ENCODE peak calls at places on chromosome 14, in seven cellular contexts. D, U, Q, H, B, A and N are unnamed samples. For H4K20me1, the result is how much of the 10 kb centered on the place peaks cover.

GRCh38 chr14:94267352-94267751 is 25.7 kb downstream of the SERPINA10 start:
- DNase-seq in D (no peak), U (no peak), Q (no peak), H (no peak), B (no peak), A (no peak), N (no peak)

GRCh38 chr14:95511687-95512086 is 4.8 kb downstream of the SYNE3 start:
- DNase-seq in D (no peak), U (no peak), Q (no peak), H (no peak), B (no peak), A (no peak), N (no peak)

GRCh38 chr14:99521176-99522024 is 40.2 kb downstream of the CCNK start:
- DNase-seq in D (no peak), U (no peak), Q (no peak), H (no peak), B (no peak), A (no peak), N (no peak)

GRCh38 chr14:100645200-100645985 is 58.2 kb upstream of the BEGAIN start:
- DNase-seq in D (peak), U (peak), Q (peak), H (peak), B (peak), A (peak), N (peak)

GRCh38 chr14:55580401-55581010 is 499 bp downstream of the KTN1 start:
- DNase-seq in D (no peak), U (peak), Q (peak), H (peak), B (no peak), A (peak), N (peak)

GRCh38 chr14:88829685-88830302 is 5.3 kb downstream of the TTC8 start:
- DNase-seq in D (no peak), U (no peak), Q (no peak), H (no peak), B (no peak), A (no peak), N (no peak)

GRCh38 chr14:55721353-55721752 is 141.3 kb downstream of the KTN1 start:
- DNase-seq in D (peak), U (peak), Q (no peak), H (no peak), B (no peak), A (peak), N (no peak)

GRCh38 chr14:21543426-21544350 is 17.5 kb upstream of the SALL2 start:
- DNase-seq in D (no peak), U (no peak), Q (peak), H (peak), B (no peak), A (no peak), N (no peak)

GRCh38 chr14:40188006-40188405 is 755.8 kb upstream of the FBXO33 start:
- DNase-seq in D (no peak), U (peak), Q (no peak), H (no peak), B (no peak), A (no peak), N (no peak)

GRCh38 chr14:100890451-100890850 is 13.1 kb downstream of the RTL1 start:
- DNase-seq in D (no peak), U (no peak), Q (no peak), H (no peak), B (no peak), A (no peak), N (no peak)

GRCh38 chr14:102748806-102749205 is 28.4 kb upstream of the TRAF3 start:
- DNase-seq in D (no peak), U (no peak), Q (no peak), H (no peak), B (no peak), A (no peak), N (no peak)

GRCh38 chr14:54310151-54310851 is 86.5 kb upstream of the CDKN3 start:
- DNase-seq in D (no peak), U (peak), Q (no peak), H (peak), B (no peak), A (peak), N (no peak)

GRCh38 chr14:65958664-65959562 is 527.3 kb upstream of the CCDC196 start:
- DNase-seq in D (peak), U (peak), Q (peak), H (peak), B (peak), A (no peak), N (peak)

GRCh38 chr14:103463149-103463548 is 59.5 kb downstream of the CKB start:
- DNase-seq in D (no peak), U (no peak), Q (no peak), H (no peak), B (no peak), A (no peak), N (no peak)

GRCh38 chr14:55031190-55031589 is 4.2 kb downstream of the SOCS4 start:
- DNase-seq in D (no peak), U (no peak), Q (no peak), H (no peak), B (no peak), A (no peak), N (no peak)

GRCh38 chr14:59507063-59507751 is 22.9 kb downstream of the JKAMP start:
- DNase-seq in D (peak), U (peak), Q (peak), H (peak), B (peak), A (peak), N (peak)

GRCh38 chr14:37122288-37122687 is 50.1 kb downstream of the SLC25A21 start:
- DNase-seq in D (peak), U (peak), Q (no peak), H (peak), B (peak), A (no peak), N (no peak)

GRCh38 chr14:36028218-36028617 is 148.3 kb downstream of the PTCSC3 start:
- DNase-seq in D (no peak), U (no peak), Q (no peak), H (peak), B (no peak), A (no peak), N (peak)

GRCh38 chr14:59018978-59019377 is 169.5 kb upstream of the DAAM1 start:
- DNase-seq in D (peak), U (no peak), Q (peak), H (peak), B (no peak), A (no peak), N (peak)

GRCh38 chr14:48096869-48097268 is 421.5 kb upstream of the MDGA2 start:
- DNase-seq in D (no peak), U (no peak), Q (no peak), H (no peak), B (no peak), A (no peak), N (no peak)

GRCh38 chr14:98965061-98965460 is 306.9 kb downstream of the BCL11B start:
- DNase-seq in D (no peak), U (no peak), Q (no peak), H (no peak), B (no peak), A (no peak), N (no peak)

GRCh38 chr14:59337151-59337611 is 128.0 kb downstream of the GPR135 start:
- DNase-seq in D (no peak), U (peak), Q (peak), H (peak), B (no peak), A (no peak), N (no peak)

GRCh38 chr14:26765768-26766550 is 168.1 kb upstream of the NOVA1 start:
- DNase-seq in D (peak), U (peak), Q (peak), H (no peak), B (no peak), A (no peak), N (peak)

GRCh38 chr14:61520546-61520945 is 174.8 kb upstream of the HIF1A start:
- DNase-seq in D (no peak), U (peak), Q (no peak), H (no peak), B (no peak), A (no peak), N (no peak)

GRCh38 chr14:21536395-21537087 is 10.4 kb upstream of the SALL2 start:
- DNase-seq in D (no peak), U (no peak), Q (peak), H (peak), B (no peak), A (no peak), N (no peak)

DNA sequence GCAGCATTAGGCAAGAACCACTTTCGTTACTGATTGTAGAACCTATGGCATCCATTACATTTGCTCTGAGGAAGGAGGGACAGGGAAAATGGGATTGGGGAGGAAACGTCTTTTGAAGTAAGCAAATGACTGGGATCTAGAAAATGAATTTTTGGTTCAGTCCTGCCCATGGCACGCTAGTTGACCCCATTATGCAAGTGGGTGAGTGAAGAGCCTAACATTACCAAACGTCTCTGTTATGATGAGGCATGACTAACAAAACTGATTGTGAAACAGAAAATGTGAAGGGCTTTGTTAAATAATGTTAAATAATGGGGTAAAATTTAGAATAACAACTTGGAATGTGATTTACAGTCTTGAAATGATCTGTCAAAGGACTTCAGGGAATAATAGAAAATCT is 38.9 kb downstream of the CPSF2 start:
- DNase-seq in D (peak), U (peak), Q (no peak), H (no peak), B (no peak), A (no peak), N (no peak)
- H3K4me3 ChIP-seq in D (no peak), U (peak), Q (no peak), H (no peak), B (no peak), A (no peak), N (no peak)

GRCh38 chr14:105226198-105226597 is 22.1 kb upstream of the BTBD6 start:
- DNase-seq in D (no peak), U (no peak), Q (no peak), H (no peak), B (no peak), A (no peak), N (no peak)
- H4K20me1 ChIP-seq in D (under half), U (under half), Q (under half), H (under half), B (under half), A (under half), N (under half)

DNA sequence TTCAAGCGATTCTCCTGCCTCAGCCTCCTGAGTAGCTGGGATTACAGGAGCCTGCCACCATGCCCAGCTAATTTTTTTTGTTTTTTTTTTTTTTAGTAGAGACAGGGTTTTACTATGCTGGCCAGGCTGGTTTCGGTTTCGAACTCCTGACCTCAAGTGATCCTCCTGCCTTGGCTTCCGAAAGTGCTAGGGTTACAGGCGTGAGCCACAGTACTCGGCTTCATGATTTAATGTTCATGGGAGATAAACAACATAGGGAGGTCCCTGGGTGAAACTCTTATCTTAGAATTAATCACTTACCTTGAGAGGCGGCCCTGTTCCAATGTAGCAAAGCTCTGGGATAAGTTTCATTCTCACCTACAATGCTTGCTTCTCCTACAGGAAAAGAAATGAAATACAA is 48.3 kb downstream of the SEL1L start:
- DNase-seq in D (no peak), U (no peak), Q (no peak), H (no peak), B (no peak), A (no peak), N (no peak)
- H3K27ac ChIP-seq in D (no peak), U (no peak), Q (no peak), H (no peak), B (no peak), A (no peak), N (no peak)

DNA sequence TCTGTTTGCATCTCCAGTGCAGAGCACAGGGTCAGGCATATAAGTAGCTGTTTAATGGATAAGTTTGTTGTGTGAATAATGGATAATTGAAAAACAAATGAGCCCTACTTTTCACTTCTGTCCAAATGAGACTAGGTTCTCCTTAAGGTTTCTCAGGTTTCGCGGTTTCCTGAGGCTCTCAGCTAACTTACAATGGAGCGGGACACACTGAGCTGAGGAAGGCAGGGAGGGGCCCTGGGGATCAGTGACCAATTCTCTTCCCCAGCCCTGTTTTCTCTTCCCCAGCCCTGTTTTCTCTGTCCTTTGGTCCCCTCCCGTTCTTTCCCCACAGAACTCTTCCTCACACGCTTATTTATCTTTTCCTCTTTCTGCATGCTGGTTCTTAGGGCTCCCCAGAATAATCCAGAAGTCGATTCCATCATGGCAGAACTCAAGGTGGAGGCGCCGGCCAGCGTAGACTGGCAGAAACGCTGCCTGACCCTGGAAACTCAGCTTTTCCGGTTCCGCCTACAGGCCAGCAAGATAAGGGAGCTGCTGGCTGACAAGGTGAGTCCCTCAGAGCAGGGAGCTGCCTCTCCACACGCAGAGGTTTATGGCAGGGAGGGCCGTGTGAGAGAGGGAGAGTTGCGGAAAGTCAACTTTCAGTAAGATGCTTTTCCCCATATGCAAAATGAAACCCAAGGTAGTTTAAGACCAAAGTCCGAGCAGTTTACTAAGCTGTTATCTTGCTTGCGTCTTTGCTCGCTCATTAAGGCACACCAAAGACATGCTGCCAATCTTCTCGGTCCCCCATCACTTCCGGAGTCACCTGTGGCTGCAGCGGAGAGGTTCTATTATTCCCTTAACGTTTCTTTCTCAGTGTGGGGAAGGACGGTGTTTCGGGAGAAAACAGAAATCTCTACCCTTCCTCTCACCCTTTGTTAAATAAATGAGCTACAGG is 8.6 kb downstream of the PLEKHH1 start:
- DNase-seq in D (no peak), U (no peak), Q (peak), H (peak), B (no peak), A (no peak), N (no peak)
- H3K4me3 ChIP-seq in D (peak), U (no peak), Q (no peak), H (peak), B (no peak), A (no peak), N (no peak)

DNA sequence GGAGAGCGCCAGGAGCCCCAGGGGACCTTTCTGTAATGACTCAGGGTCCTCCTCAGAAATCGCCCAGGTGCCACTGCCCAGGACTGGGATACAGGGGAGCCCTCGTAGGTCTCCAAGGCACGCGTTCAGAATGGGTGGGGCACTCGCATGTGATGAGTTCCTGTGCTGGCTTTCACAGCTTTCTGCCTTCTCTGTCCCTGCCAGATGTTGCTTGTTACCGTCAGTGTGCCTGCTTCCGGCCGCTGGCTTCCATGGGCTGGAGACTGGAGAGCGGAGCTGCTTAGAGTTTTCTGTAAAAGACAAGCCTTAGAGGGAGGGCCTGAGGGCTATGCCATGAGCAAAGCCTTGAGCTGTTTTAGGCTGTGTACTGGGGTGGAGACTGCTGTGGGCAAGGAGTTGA is 75.0 kb upstream of the SLC24A4 start:
- DNase-seq in D (no peak), U (no peak), Q (no peak), H (no peak), B (no peak), A (no peak), N (no peak)
- H4K20me1 ChIP-seq in D (under half), U (under half), Q (under half), H (under half), B (under half), A (under half), N (under half)

GRCh38 chr14:68761391-68761790 is 31.5 kb downstream of the ZFP36L1 start:
- DNase-seq in D (no peak), U (no peak), Q (no peak), H (no peak), B (no peak), A (no peak), N (no peak)

GRCh38 chr14:68760771-68761170 is 32.1 kb downstream of the ZFP36L1 start:
- DNase-seq in D (peak), U (no peak), Q (no peak), H (no peak), B (no peak), A (no peak), N (no peak)

GRCh38 chr14:68759912-68760311 is 33.0 kb downstream of the ZFP36L1 start:
- DNase-seq in D (no peak), U (no peak), Q (no peak), H (no peak), B (no peak), A (no peak), N (no peak)

GRCh38 chr14:68766299-68767247 is 26.3 kb downstream of the ZFP36L1 start:
- DNase-seq in D (no peak), U (no peak), Q (no peak), H (no peak), B (no peak), A (no peak), N (no peak)

DNA sequence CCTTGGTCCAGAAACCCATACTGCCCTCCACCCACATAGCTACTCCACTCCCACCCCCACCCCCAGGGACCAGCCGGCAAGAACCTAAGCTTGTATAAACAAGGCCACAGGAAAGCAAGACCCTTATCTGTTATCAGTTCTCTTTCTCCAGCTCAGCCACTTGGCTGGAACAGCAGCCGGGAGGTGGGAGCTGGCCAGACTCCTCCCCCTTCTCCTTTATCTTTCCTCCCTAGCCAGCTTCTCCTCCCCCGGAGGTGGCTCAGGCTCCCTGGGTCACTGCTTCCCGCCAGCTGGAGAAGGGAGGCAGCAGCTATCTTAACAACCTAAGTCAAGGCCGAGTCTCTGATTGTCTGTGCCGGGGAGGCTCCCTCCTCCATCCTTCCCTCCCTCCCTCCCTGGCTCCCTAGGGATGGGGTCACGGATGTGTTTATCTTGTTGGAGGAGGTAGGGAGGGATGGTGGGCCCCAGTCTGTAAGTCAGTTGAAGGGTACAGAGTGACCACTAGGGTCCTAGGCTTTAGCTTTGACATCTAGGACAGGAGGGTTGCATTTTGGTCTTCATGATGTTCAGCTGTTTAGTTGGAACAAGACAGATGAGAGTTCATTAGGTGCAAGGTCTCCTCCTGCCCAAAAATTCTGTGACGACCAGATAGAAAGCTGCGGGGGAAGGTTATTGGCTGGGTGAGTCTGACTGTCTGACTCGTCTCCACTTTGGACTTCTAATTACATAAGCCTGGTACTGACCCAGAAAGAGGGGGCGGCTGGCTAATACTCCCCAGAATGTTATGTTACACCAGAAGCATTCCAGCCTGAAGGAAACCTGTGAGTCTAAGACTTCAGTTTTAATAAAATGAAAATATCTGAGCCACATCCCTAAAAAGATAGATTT is 29.7 kb downstream of the ZFP36L1 start:
- DNase-seq in D (peak), U (peak), Q (peak), H (peak), B (peak), A (no peak), N (no peak)
- H3K27ac ChIP-seq in D (peak), U (peak), Q (no peak), H (no peak), B (no peak), A (no peak), N (no peak)

GRCh38 chr14:77025744-77026165 is 2.8 kb downstream of the IRF2BPL start:
- DNase-seq in D (no peak), U (peak), Q (peak), H (peak), B (no peak), A (no peak), N (no peak)
- H3K4me3 ChIP-seq in D (peak), U (peak), Q (peak), H (peak), B (peak), A (peak), N (no peak)

GRCh38 chr14:91341331-91342242 is 76.0 kb downstream of the CCDC88C start:
- DNase-seq in D (no peak), U (no peak), Q (no peak), H (no peak), B (no peak), A (no peak), N (peak)
- H4K20me1 ChIP-seq in D (under half), U (under half), Q (under half), H (under half), B (under half), A (under half), N (under half)

GRCh38 chr14:57388072-57388471 is 2.3 kb upstream of the NAA30 start:
- DNase-seq in D (no peak), U (no peak), Q (no peak), H (no peak), B (no peak), A (no peak), N (no peak)
- H3K27ac ChIP-seq in D (no peak), U (no peak), Q (no peak), H (no peak), B (no peak), A (no peak), N (no peak)